ENCODE peak calls at places on chromosomes 2 and 18, in six cellular contexts. One of them, this sample, is unnamed.

GRCh38 chr2:226862623-226863022 is 26.8 kb downstream of the RHBDD1 start:
- DNase-seq in naive thymus-derived CD8-positive, alpha-beta T cell: no peak
- DNase-seq in HFF-Myc: no peak
- DNase-seq in colonic mucosa: no peak
- DNase-seq in stimulated activated effector memory CD8-positive, alpha-beta T cell treated with anti-CD3 and anti-CD28 coated beads, Interleukin-12 subunit alpha, Interleukin-12 subunit beta, amount 100 ng/mL, for 72 hours: no peak
- DNase-seq in NCI-H2107: no peak
- DNase-seq in this sample: no peak

GRCh38 chr2:74690571-74690970 is 36.5 kb downstream of the SEMA4F start:
- DNase-seq in naive thymus-derived CD8-positive, alpha-beta T cell: no peak
- DNase-seq in NCI-H2107: peak
- DNase-seq in stimulated activated effector memory CD8-positive, alpha-beta T cell treated with anti-CD3 and anti-CD28 coated beads, Interleukin-12 subunit alpha, Interleukin-12 subunit beta, amount 100 ng/mL, for 72 hours: no peak
- DNase-seq in HFF-Myc: peak
- DNase-seq in colonic mucosa: peak
- DNase-seq in this sample: no peak

GRCh38 chr2:10028988-10029874 is 14.1 kb upstream of the KLF11 start:
- DNase-seq in stimulated activated effector memory CD8-positive, alpha-beta T cell treated with anti-CD3 and anti-CD28 coated beads, Interleukin-12 subunit alpha, Interleukin-12 subunit beta, amount 100 ng/mL, for 72 hours: peak
- DNase-seq in colonic mucosa: peak
- DNase-seq in NCI-H2107: no peak
- DNase-seq in naive thymus-derived CD8-positive, alpha-beta T cell: peak
- DNase-seq in HFF-Myc: no peak
- DNase-seq in this sample: peak

GRCh38 chr18:27276479-27276878 is 91.4 kb upstream of the CHST9 start:
- DNase-seq in colonic mucosa: no peak
- DNase-seq in stimulated activated effector memory CD8-positive, alpha-beta T cell treated with anti-CD3 and anti-CD28 coated beads, Interleukin-12 subunit alpha, Interleukin-12 subunit beta, amount 100 ng/mL, for 72 hours: no peak
- DNase-seq in naive thymus-derived CD8-positive, alpha-beta T cell: no peak
- DNase-seq in HFF-Myc: no peak
- DNase-seq in NCI-H2107: no peak
- DNase-seq in this sample: no peak

GRCh38 chr2:231181848-231182247 is 16.6 kb upstream of the ARMC9 start:
- DNase-seq in naive thymus-derived CD8-positive, alpha-beta T cell: no peak
- DNase-seq in colonic mucosa: peak
- DNase-seq in NCI-H2107: no peak
- DNase-seq in stimulated activated effector memory CD8-positive, alpha-beta T cell treated with anti-CD3 and anti-CD28 coated beads, Interleukin-12 subunit alpha, Interleukin-12 subunit beta, amount 100 ng/mL, for 72 hours: no peak
- DNase-seq in HFF-Myc: no peak
- DNase-seq in this sample: peak

GRCh38 chr2:46821600-46821999 is 94.0 kb downstream of the MCFD2 start:
- DNase-seq in stimulated activated effector memory CD8-positive, alpha-beta T cell treated with anti-CD3 and anti-CD28 coated beads, Interleukin-12 subunit alpha, Interleukin-12 subunit beta, amount 100 ng/mL, for 72 hours: no peak
- DNase-seq in NCI-H2107: no peak
- DNase-seq in HFF-Myc: no peak
- DNase-seq in colonic mucosa: no peak
- DNase-seq in naive thymus-derived CD8-positive, alpha-beta T cell: no peak
- DNase-seq in this sample: no peak

GRCh38 chr2:241963223-241963622 is 93.7 kb downstream of the RTP5 start:
- DNase-seq in colonic mucosa: no peak
- DNase-seq in stimulated activated effector memory CD8-positive, alpha-beta T cell treated with anti-CD3 and anti-CD28 coated beads, Interleukin-12 subunit alpha, Interleukin-12 subunit beta, amount 100 ng/mL, for 72 hours: no peak
- DNase-seq in HFF-Myc: no peak
- DNase-seq in NCI-H2107: no peak
- DNase-seq in naive thymus-derived CD8-positive, alpha-beta T cell: no peak
- DNase-seq in this sample: no peak

GRCh38 chr2:108414945-108415344 is 34.1 kb upstream of the GCC2 start:
- DNase-seq in NCI-H2107: no peak
- DNase-seq in colonic mucosa: no peak
- DNase-seq in HFF-Myc: no peak
- DNase-seq in stimulated activated effector memory CD8-positive, alpha-beta T cell treated with anti-CD3 and anti-CD28 coated beads, Interleukin-12 subunit alpha, Interleukin-12 subunit beta, amount 100 ng/mL, for 72 hours: no peak
- DNase-seq in naive thymus-derived CD8-positive, alpha-beta T cell: no peak
- DNase-seq in this sample: no peak

GRCh38 chr18:49814147-49814499 is 790 bp upstream of the ACAA2 start:
- DNase-seq in HFF-Myc: no peak
- DNase-seq in naive thymus-derived CD8-positive, alpha-beta T cell: no peak
- DNase-seq in colonic mucosa: no peak
- DNase-seq in stimulated activated effector memory CD8-positive, alpha-beta T cell treated with anti-CD3 and anti-CD28 coated beads, Interleukin-12 subunit alpha, Interleukin-12 subunit beta, amount 100 ng/mL, for 72 hours: peak
- DNase-seq in NCI-H2107: peak
- DNase-seq in this sample: peak

GRCh38 chr2:206116278-206116677 is 30.3 kb upstream of the INO80D start:
- DNase-seq in NCI-H2107: no peak
- DNase-seq in naive thymus-derived CD8-positive, alpha-beta T cell: no peak
- DNase-seq in stimulated activated effector memory CD8-positive, alpha-beta T cell treated with anti-CD3 and anti-CD28 coated beads, Interleukin-12 subunit alpha, Interleukin-12 subunit beta, amount 100 ng/mL, for 72 hours: no peak
- DNase-seq in HFF-Myc: no peak
- DNase-seq in colonic mucosa: no peak
- DNase-seq in this sample: no peak

GRCh38 chr2:55163895-55164509 is 68.1 kb downstream of the CLHC1 start:
- DNase-seq in naive thymus-derived CD8-positive, alpha-beta T cell: no peak
- DNase-seq in HFF-Myc: no peak
- DNase-seq in stimulated activated effector memory CD8-positive, alpha-beta T cell treated with anti-CD3 and anti-CD28 coated beads, Interleukin-12 subunit alpha, Interleukin-12 subunit beta, amount 100 ng/mL, for 72 hours: no peak
- DNase-seq in NCI-H2107: no peak
- DNase-seq in colonic mucosa: no peak
- DNase-seq in this sample: no peak

This sample was measured in left cardiac atrium.